ENCODE peak calls at places on chromosomes 6 and 20, in four cellular contexts. One of them, this sample, is unnamed.

GRCh38 chr20:9442858-9443257 is 71.5 kb upstream of the LAMP5 start:
- DNase-seq in Calu3: no peak
- DNase-seq in lower lobe of right lung: no peak
- DNase-seq in AG08396: no peak
- DNase-seq in this sample: no peak

GRCh38 chr6:8139451-8139850 is 37.1 kb upstream of the EEF1E1 start:
- DNase-seq in AG08396: no peak
- DNase-seq in lower lobe of right lung: no peak
- DNase-seq in Calu3: no peak
- DNase-seq in this sample: no peak

GRCh38 chr6:73308712-73309533 is 45.2 kb downstream of the DPPA5 start:
- DNase-seq in AG08396: no peak
- DNase-seq in Calu3: peak
- DNase-seq in lower lobe of right lung: no peak
- DNase-seq in this sample: peak

GRCh38 chr20:63326314-63327228 is 33.6 kb downstream of the COL20A1 start:
- DNase-seq in lower lobe of right lung: no peak
- DNase-seq in Calu3: no peak
- DNase-seq in AG08396: no peak
- DNase-seq in this sample: no peak

GRCh38 chr6:148848915-148849314 is 102.1 kb downstream of the UST start:
- DNase-seq in Calu3: no peak
- DNase-seq in AG08396: no peak
- DNase-seq in lower lobe of right lung: no peak
- DNase-seq in this sample: no peak

GRCh38 chr6:140567469-140567868 is 1193.0 kb upstream of the CITED2 start:
- DNase-seq in Calu3: no peak
- DNase-seq in AG08396: no peak
- DNase-seq in lower lobe of right lung: no peak
- DNase-seq in this sample: no peak

GRCh38 chr20:63972312-63973159 is 2.8 kb upstream of the ZNF512B start:
- DNase-seq in Calu3: no peak
- DNase-seq in AG08396: no peak
- DNase-seq in lower lobe of right lung: no peak
- DNase-seq in this sample: peak

GRCh38 chr6:167925011-167925410 is 72.5 kb upstream of the KIF25 start:
- DNase-seq in Calu3: no peak
- DNase-seq in AG08396: peak
- DNase-seq in lower lobe of right lung: no peak
- DNase-seq in this sample: no peak

GRCh38 chr6:161489626-161490306 is 215.9 kb upstream of the AGPAT4 start:
- DNase-seq in AG08396: no peak
- DNase-seq in lower lobe of right lung: no peak
- DNase-seq in Calu3: no peak
- DNase-seq in this sample: no peak

GRCh38 chr6:165774903-165775608 is 112.0 kb upstream of the PDE10A start:
- DNase-seq in Calu3: peak
- DNase-seq in lower lobe of right lung: no peak
- DNase-seq in AG08396: no peak
- DNase-seq in this sample: no peak

GRCh38 chr6:79180082-79180481 is 54.4 kb downstream of the HMGN3 start:
- DNase-seq in AG08396: no peak
- DNase-seq in lower lobe of right lung: no peak
- DNase-seq in Calu3: no peak
- DNase-seq in this sample: no peak

GRCh38 chr20:25053207-25054132 is 4.5 kb downstream of the ACSS1 start:
- DNase-seq in AG08396: no peak
- DNase-seq in lower lobe of right lung: no peak
- DNase-seq in Calu3: no peak
- DNase-seq in this sample: no peak

GRCh38 chr6:136334853-136335252 is 45.2 kb upstream of the BCLAF1 start:
- DNase-seq in Calu3: no peak
- DNase-seq in lower lobe of right lung: no peak
- DNase-seq in AG08396: no peak
- DNase-seq in this sample: no peak

GRCh38 chr6:107132330-107132954 is 17.1 kb upstream of the BEND3 start:
- DNase-seq in AG08396: no peak
- DNase-seq in Calu3: peak
- DNase-seq in lower lobe of right lung: no peak
- DNase-seq in this sample: no peak

GRCh38 chr6:81572020-81572419 is 180.5 kb downstream of the TENT5A start:
- DNase-seq in Calu3: no peak
- DNase-seq in AG08396: peak
- DNase-seq in lower lobe of right lung: no peak
- DNase-seq in this sample: no peak

GRCh38 chr6:41424370-41425058 is 89.1 kb downstream of the NCR2 start:
- DNase-seq in AG08396: peak
- DNase-seq in lower lobe of right lung: peak
- DNase-seq in Calu3: peak
- DNase-seq in this sample: peak

GRCh38 chr20:35174458-35175216 is 2.8 kb downstream of the PROCR start:
- DNase-seq in lower lobe of right lung: no peak
- DNase-seq in Calu3: no peak
- DNase-seq in AG08396: peak
- DNase-seq in this sample: no peak

GRCh38 chr6:84762220-84762940 is 2.0 kb downstream of the TBX18 start:
- DNase-seq in lower lobe of right lung: no peak
- DNase-seq in AG08396: no peak
- DNase-seq in Calu3: peak
- DNase-seq in this sample: no peak

GRCh38 chr6:27684264-27685211 is 211.6 kb upstream of the ZNF184 start:
- DNase-seq in AG08396: peak
- DNase-seq in lower lobe of right lung: no peak
- DNase-seq in Calu3: peak
- DNase-seq in this sample: peak

GRCh38 chr6:2848851-2849250 is 7.2 kb upstream of the SERPINB1 start:
- DNase-seq in Calu3: no peak
- DNase-seq in lower lobe of right lung: no peak
- DNase-seq in AG08396: no peak
- DNase-seq in this sample: no peak

GRCh38 chr20:25273541-25274358 is 25.9 kb downstream of the PYGB start:
- DNase-seq in AG08396: no peak
- DNase-seq in Calu3: no peak
- DNase-seq in lower lobe of right lung: peak
- DNase-seq in this sample: no peak

GRCh38 chr20:36336838-36337478 is 30.8 kb downstream of the DLGAP4 start:
- DNase-seq in lower lobe of right lung: no peak
- DNase-seq in AG08396: no peak
- DNase-seq in Calu3: no peak
- DNase-seq in this sample: no peak

GRCh38 chr6:143005816-143006215 is 54.9 kb upstream of the AIG1 start:
- DNase-seq in lower lobe of right lung: no peak
- DNase-seq in AG08396: no peak
- DNase-seq in Calu3: no peak
- DNase-seq in this sample: no peak

GRCh38 chr6:155310596-155310995 is 3.7 kb downstream of the TFB1M start:
- DNase-seq in lower lobe of right lung: no peak
- DNase-seq in AG08396: no peak
- DNase-seq in Calu3: no peak
- DNase-seq in this sample: no peak

GRCh38 chr20:37968726-37969401 is 64.4 kb downstream of the TTI1 start:
- DNase-seq in Calu3: no peak
- DNase-seq in lower lobe of right lung: no peak
- DNase-seq in AG08396: no peak
- DNase-seq in this sample: no peak

This sample was measured in H54.